ENCODE peak calls at places on chromosomes 11 and 22, in six cellular contexts. R, C, V, G, D and Y are unnamed samples.

GRCh38 chr11:131301306-131301705 is 69.1 kb upstream of the NTM start:
- DNase-seq in G (no peak), V (no peak), R (no peak), D (no peak), C (no peak), Y (peak)

GRCh38 chr11:62575837-62576236 is 2.1 kb upstream of the EEF1G start:
- DNase-seq in D (no peak), V (no peak), C (no peak), G (no peak), R (peak), Y (no peak)

GRCh38 chr11:59141673-59142460 is 789 bp upstream of the FAM111A start:
- DNase-seq in C (no peak), G (peak), V (no peak), R (no peak), D (no peak), Y (no peak)

GRCh38 chr11:86222081-86222480 is 22.5 kb upstream of the EED start:
- DNase-seq in V (no peak), R (no peak), G (no peak), D (no peak), C (no peak), Y (no peak)

GRCh38 chr22:28801845-28802594 is 1.7 kb upstream of the XBP1 start:
- DNase-seq in G (no peak), D (peak), C (peak), R (no peak), V (peak), Y (no peak)

GRCh38 chr22:46546466-46547178 is 9.2 kb upstream of the CELSR1 start:
- DNase-seq in D (peak), V (peak), C (no peak), G (peak), R (peak), Y (no peak)

GRCh38 chr22:24156146-24156914 is 25.0 kb upstream of the SUSD2 start:
- DNase-seq in G (peak), C (no peak), V (peak), R (peak), D (peak), Y (no peak)

GRCh38 chr11:128133501-128133900 is 453.9 kb downstream of the ETS1 start:
- DNase-seq in D (no peak), V (no peak), C (no peak), G (peak), R (peak), Y (no peak)

GRCh38 chr11:19829109-19829790 is 116.6 kb downstream of the NAV2 start:
- DNase-seq in R (no peak), G (no peak), D (no peak), V (peak), C (peak), Y (no peak)

GRCh38 chr11:120632579-120632978 is 121.0 kb downstream of the GRIK4 start:
- DNase-seq in C (no peak), R (no peak), G (no peak), V (no peak), D (no peak), Y (no peak)

GRCh38 chr11:125079151-125079877 is 16.2 kb downstream of the SLC37A2 start:
- DNase-seq in D (no peak), V (no peak), G (peak), C (no peak), R (no peak), Y (no peak)

GRCh38 chr11:83265331-83265730 is 20.8 kb downstream of the CCDC90B start:
- DNase-seq in D (no peak), G (no peak), V (no peak), R (no peak), C (no peak), Y (no peak)

GRCh38 chr11:27274854-27275395 is 88.1 kb downstream of the CCDC34 start:
- DNase-seq in G (no peak), R (no peak), V (no peak), D (no peak), C (no peak), Y (no peak)

GRCh38 chr22:17063372-17064106 is 21.3 kb upstream of the IL17RA start:
- DNase-seq in D (no peak), G (no peak), V (peak), R (peak), C (peak), Y (no peak)

GRCh38 chr11:72328366-72329224 is 84.6 kb upstream of the PHOX2A start:
- DNase-seq in V (peak), D (no peak), R (no peak), G (peak), C (no peak), Y (no peak)

GRCh38 chr11:70402685-70403084 is 4.4 kb downstream of the CTTN start:
- DNase-seq in C (no peak), G (no peak), V (no peak), R (no peak), D (no peak), Y (no peak)

GRCh38 chr22:42942351-42942750 is 72.6 kb downstream of the PACSIN2 start:
- DNase-seq in C (no peak), G (no peak), V (no peak), R (no peak), D (no peak), Y (no peak)

GRCh38 chr22:30396871-30397655 is at the start of gene SEC14L2:
- DNase-seq in G (no peak), V (peak), R (peak), C (peak), D (peak), Y (peak)

GRCh38 chr11:120229451-120230424 is 10.2 kb upstream of the POU2F3 start:
- DNase-seq in V (peak), G (no peak), C (no peak), D (no peak), R (no peak), Y (no peak)

GRCh38 chr11:128914216-128915147 is 23.3 kb downstream of the KCNJ5 start:
- DNase-seq in D (no peak), V (no peak), C (no peak), G (no peak), R (peak), Y (no peak)

GRCh38 chr22:30094804-30095203 is 14.5 kb downstream of the HORMAD2 start:
- DNase-seq in C (no peak), G (no peak), R (no peak), V (no peak), D (no peak), Y (no peak)

GRCh38 chr11:95794086-95794485 is 3.8 kb downstream of the CEP57 start:
- DNase-seq in D (no peak), V (no peak), G (no peak), R (no peak), C (no peak), Y (no peak)

GRCh38 chr22:31230871-31231621 is 18.9 kb downstream of the LIMK2 start:
- DNase-seq in V (peak), G (peak), D (peak), C (no peak), R (no peak), Y (no peak)

GRCh38 chr11:6640036-6640984 is 15.3 kb downstream of the DCHS1 start:
- DNase-seq in V (no peak), R (no peak), D (no peak), G (no peak), C (no peak), Y (no peak)

GRCh38 chr11:6638437-6638836 is 17.2 kb downstream of the DCHS1 start:
- DNase-seq in V (no peak), R (no peak), C (no peak), D (no peak), G (no peak), Y (no peak)

GRCh38 chr11:6635082-6635932 is 16.1 kb upstream of the TPP1 start:
- DNase-seq in V (peak), R (no peak), C (no peak), G (no peak), D (peak), Y (peak)

GRCh38 chr11:6636480-6636879 is 17.3 kb upstream of the TPP1 start:
- DNase-seq in R (no peak), D (no peak), C (no peak), G (no peak), V (no peak), Y (no peak)

GRCh38 chr11:6637871-6638270 is 17.7 kb downstream of the DCHS1 start:
- DNase-seq in D (peak), V (no peak), G (peak), R (peak), C (no peak), Y (no peak)
- H3K27ac ChIP-seq in D (peak), V (no peak), G (no peak), R (peak), C (peak), Y (no peak)

DNA sequence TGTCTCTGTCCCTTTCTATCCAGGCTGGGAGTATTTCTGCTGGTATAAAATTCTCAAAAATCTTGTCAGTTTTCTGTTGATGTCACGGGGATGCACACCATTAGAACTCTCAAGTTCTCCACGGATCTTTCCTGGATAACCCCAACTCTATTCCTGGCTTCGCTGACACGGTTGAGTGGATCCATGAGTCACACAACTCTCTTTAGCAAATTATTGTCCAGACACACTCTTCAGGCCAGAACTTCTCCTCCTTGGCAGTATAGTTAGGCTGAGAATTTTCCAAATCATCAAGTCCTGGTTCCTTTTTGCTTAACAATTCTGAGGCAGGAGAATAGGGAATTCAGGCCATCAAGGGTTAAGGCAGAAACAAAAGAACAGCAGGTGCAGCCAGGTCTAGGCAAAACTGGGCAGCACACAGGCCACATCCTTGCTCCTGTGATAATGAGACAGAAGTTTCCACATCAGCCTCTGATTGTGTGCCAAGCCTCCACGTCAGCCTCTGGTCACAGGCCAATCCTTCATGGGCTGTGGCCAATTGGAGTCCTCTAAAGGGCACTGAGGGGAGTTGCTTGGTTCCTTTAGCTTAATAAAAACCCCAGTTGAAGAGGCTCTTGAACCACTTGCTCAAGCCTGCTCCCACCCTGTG is 5.7 kb upstream of the ACAT1 start:
- DNase-seq in D (peak), C (peak), R (peak), G (peak), V (peak), Y (peak)
- H3K27ac ChIP-seq in D (peak), C (no peak), R (peak), G (peak), V (no peak), Y (peak)

GRCh38 chr11:69293819-69294505 is at the start of gene MYEOV:
- DNase-seq in G (no peak), D (peak), V (peak), C (no peak), R (peak), Y (no peak)

GRCh38 chr11:69295079-69295994 is 1.4 kb downstream of the MYEOV start:
- DNase-seq in V (no peak), R (no peak), G (no peak), D (peak), C (no peak), Y (no peak)

GRCh38 chr11:69293087-69293486 is 868 bp upstream of the MYEOV start:
- DNase-seq in G (no peak), R (peak), D (no peak), V (no peak), C (no peak), Y (no peak)

GRCh38 chr11:69295995-69296889 is 2.3 kb downstream of the MYEOV start:
- DNase-seq in V (no peak), G (no peak), R (peak), C (no peak), D (peak), Y (no peak)

DNA sequence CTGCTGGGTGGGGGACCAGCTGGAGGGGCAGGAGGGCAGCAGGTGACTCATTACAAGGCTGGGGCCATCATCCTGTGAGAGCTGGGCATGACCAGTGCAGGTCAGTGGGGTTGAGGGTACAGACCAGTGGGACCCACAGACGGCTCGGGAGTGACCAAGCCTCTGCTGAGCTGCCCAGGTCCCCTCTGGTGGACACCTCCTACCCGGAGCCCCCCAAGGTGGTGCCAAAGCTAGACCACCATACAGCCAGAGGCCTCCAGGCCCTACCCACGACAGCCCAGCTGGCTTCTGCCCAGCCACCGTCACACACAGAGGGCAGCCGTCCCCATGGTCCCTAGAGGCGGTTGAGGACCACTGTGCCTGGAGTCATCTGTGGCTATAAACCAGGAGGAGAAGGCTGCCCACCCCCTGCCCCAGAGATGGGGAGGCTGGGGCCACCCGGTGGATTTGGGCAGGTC is 695 bp downstream of the MYEOV start:
- DNase-seq in V (no peak), D (no peak), C (no peak), R (no peak), G (no peak), Y (no peak)
- H3K27ac ChIP-seq in V (peak), D (no peak), C (no peak), R (no peak), G (no peak), Y (no peak)

GRCh38 chr11:7485136-7485853 is at the start of gene OLFML1:
- DNase-seq in R (no peak), C (no peak), V (no peak), G (no peak), D (peak), Y (no peak)
- H3K27ac ChIP-seq in R (peak), C (no peak), V (no peak), G (no peak), D (no peak), Y (no peak)

DNA sequence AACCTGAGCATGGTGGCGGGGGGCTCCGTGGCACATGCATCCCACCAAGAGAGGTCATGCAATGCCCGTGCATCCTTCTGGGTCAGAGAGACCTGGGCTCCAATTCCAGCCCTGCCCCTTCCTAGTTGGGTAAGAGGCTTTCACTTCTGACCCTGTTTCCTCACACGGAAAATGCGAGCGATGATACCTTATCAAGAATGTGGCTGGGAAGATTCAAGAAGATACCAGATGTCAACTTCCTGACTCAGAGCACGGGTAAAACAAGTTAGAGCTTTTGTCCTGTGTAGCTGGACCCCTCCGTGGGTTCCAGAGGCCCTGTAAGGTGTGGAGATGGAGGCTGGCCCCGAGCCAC is 8.7 kb upstream of the DGKZ start:
- DNase-seq in G (no peak), R (no peak), V (no peak), C (no peak), D (no peak), Y (no peak)
- H3K27ac ChIP-seq in G (no peak), R (no peak), V (no peak), C (peak), D (peak), Y (peak)

GRCh38 chr11:35088226-35088625 is 50.7 kb upstream of the CD44 start:
- DNase-seq in R (no peak), C (peak), G (no peak), V (no peak), D (no peak), Y (no peak)
- H3K27ac ChIP-seq in R (peak), C (peak), G (no peak), V (no peak), D (no peak), Y (no peak)

GRCh38 chr11:126963115-126963514 is 37.5 kb downstream of the KIRREL3 start:
- DNase-seq in C (no peak), G (peak), D (no peak), R (no peak), V (no peak), Y (no peak)
- H3K27ac ChIP-seq in C (no peak), G (peak), D (no peak), R (no peak), V (no peak), Y (no peak)

GRCh38 chr22:36008565-36008964 is 20.1 kb downstream of the RBFOX2 start:
- DNase-seq in V (no peak), D (no peak), C (no peak), R (no peak), G (no peak), Y (no peak)
- H3K27ac ChIP-seq in V (no peak), D (no peak), C (no peak), R (no peak), G (peak), Y (no peak)

GRCh38 chr11:67408437-67409200 is 4.7 kb downstream of the TBC1D10C start:
- DNase-seq in G (no peak), C (no peak), V (no peak), D (no peak), R (no peak), Y (no peak)

GRCh38 chr11:67409261-67409666 is 5.4 kb downstream of the TBC1D10C start:
- DNase-seq in D (no peak), G (no peak), V (no peak), R (no peak), C (no peak), Y (no peak)

GRCh38 chr11:67410984-67411784 is 4.3 kb upstream of the CARNS1 start:
- DNase-seq in C (no peak), D (no peak), G (no peak), R (no peak), V (no peak), Y (no peak)

GRCh38 chr11:67410369-67410831 is 5.1 kb upstream of the CARNS1 start:
- DNase-seq in G (no peak), V (no peak), C (no peak), R (no peak), D (no peak), Y (peak)

GRCh38 chr11:67409781-67410368 is 5.6 kb upstream of the CARNS1 start:
- DNase-seq in R (no peak), V (no peak), D (no peak), G (no peak), C (no peak), Y (no peak)
- H3K27ac ChIP-seq in R (no peak), V (no peak), D (no peak), G (no peak), C (no peak), Y (peak)

GRCh38 chr22:32589007-32589406 is 114.4 kb downstream of the FBXO7 start:
- DNase-seq in R (no peak), V (no peak), C (no peak), G (no peak), D (no peak), Y (no peak)

GRCh38 chr22:32587449-32587848 is 112.8 kb downstream of the FBXO7 start:
- DNase-seq in R (peak), V (no peak), C (no peak), G (peak), D (no peak), Y (no peak)

GRCh38 chr22:32588063-32588462 is 113.5 kb downstream of the FBXO7 start:
- DNase-seq in C (no peak), G (no peak), V (no peak), R (no peak), D (no peak), Y (no peak)

GRCh38 chr22:32591620-32592019 is 117.0 kb downstream of the FBXO7 start:
- DNase-seq in R (no peak), G (peak), D (no peak), V (no peak), C (no peak), Y (no peak)

DNA sequence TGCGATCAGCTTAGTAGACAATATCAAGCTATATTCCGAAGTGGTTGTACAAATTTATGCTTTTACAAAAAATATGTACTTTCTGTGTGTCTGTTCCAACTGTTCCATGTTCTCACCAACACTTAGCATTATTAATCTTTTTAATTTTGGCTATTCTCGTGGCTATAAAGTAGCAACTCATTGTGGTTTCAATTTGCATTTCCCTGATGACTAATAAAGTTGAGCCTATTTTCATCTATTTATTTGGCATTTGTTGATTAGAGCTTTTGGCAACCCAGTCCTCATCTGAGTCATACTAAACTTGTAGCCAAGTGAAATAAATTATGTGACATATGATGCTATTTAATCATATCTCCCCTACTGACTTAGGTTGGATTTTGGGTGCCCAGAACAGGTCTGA is 115.9 kb downstream of the FBXO7 start:
- DNase-seq in R (no peak), V (no peak), D (no peak), C (no peak), G (peak), Y (no peak)
- H3K27ac ChIP-seq in R (no peak), V (no peak), D (no peak), C (no peak), G (no peak), Y (no peak)